ENCODE peak calls at places on chromosome 17, in ten cellular contexts. V is left lung, L is neural crest cell, P is fibroblast of villous mesenchyme, T is D721Med, Z is A673, W is GM12865, U is neural progenitor cell, C is ascending aorta, I is osteocyte. A is an unnamed sample.

GRCh38 chr17:44235583-44235936 is 16.1 kb upstream of the UBTF start:
- DNase-seq in P (no peak), I (no peak), L (no peak), Z (no peak), U (no peak), W (no peak), T (no peak), C (no peak), V (no peak), A (no peak)

GRCh38 chr17:2693561-2694380 is 17.8 kb downstream of the CLUH start:
- DNase-seq in T (no peak), L (no peak), C (no peak), W (no peak), I (peak; percentile 84), Z (no peak), U (no peak), P (no peak), V (peak; percentile 67), A (peak; percentile 28)

GRCh38 chr17:69960755-69961154 is 114.3 kb upstream of the KCNJ16 start:
- DNase-seq in U (no peak), I (no peak), V (no peak), L (no peak), W (no peak), C (no peak), Z (no peak), T (no peak), P (no peak), A (no peak)

GRCh38 chr17:1563786-1564613 is 1.4 kb upstream of the PITPNA start:
- DNase-seq in Z (no peak), W (no peak), U (no peak), P (no peak), L (no peak), V (peak; percentile 77), T (no peak), I (no peak), C (no peak), A (no peak)

GRCh38 chr17:29613371-29613837 is 9.3 kb downstream of the CORO6 start:
- DNase-seq in Z (no peak), W (peak; percentile 88), C (peak; percentile 66), P (peak; percentile 91), T (no peak), I (no peak), U (peak; percentile 96), L (peak; percentile 96), V (peak; percentile 98), A (peak; percentile 89)

GRCh38 chr17:79831367-79832210 is 7.7 kb downstream of the CBX4 start:
- DNase-seq in U (peak; percentile 69), V (peak; percentile 84), I (no peak), Z (no peak), T (no peak), W (no peak), L (peak; percentile 74), C (no peak), P (peak; percentile 50), A (no peak)

GRCh38 chr17:40563371-40564052 is 1.8 kb downstream of the CCR7 start:
- DNase-seq in T (no peak), P (no peak), L (no peak), Z (no peak), U (no peak), W (peak; percentile 87), C (no peak), I (peak; percentile 62), V (no peak), A (peak; percentile 25)

GRCh38 chr17:57043276-57043675 is 41.8 kb upstream of the AKAP1 start:
- DNase-seq in V (no peak), U (no peak), W (no peak), C (no peak), L (no peak), Z (no peak), I (no peak), T (no peak), P (no peak), A (no peak)

GRCh38 chr17:50212121-50212843 is 10.9 kb upstream of the COL1A1 start:
- DNase-seq in P (peak; percentile 99), T (no peak), C (no peak), I (peak; percentile 56), U (no peak), Z (no peak), W (no peak), L (no peak), V (no peak), A (no peak)

GRCh38 chr17:6413073-6413472 is 21.8 kb downstream of the AIPL1 start:
- DNase-seq in V (no peak), P (peak; percentile 50), L (no peak), U (peak; percentile 66), T (peak; percentile 58), I (no peak), Z (peak; percentile 70), C (no peak), W (peak; percentile 32), A (peak; percentile 70)

GRCh38 chr17:31510273-31511175 is 119.0 kb downstream of the RAB11FIP4 start:
- DNase-seq in V (no peak), L (no peak), I (no peak), U (no peak), Z (no peak), P (no peak), W (no peak), C (peak; percentile 33), T (no peak), A (no peak)

GRCh38 chr17:51434434-51435170 is 174.3 kb downstream of the UTP18 start:
- DNase-seq in T (no peak), W (no peak), U (no peak), L (no peak), Z (no peak), P (no peak), I (peak; percentile 19), C (no peak), V (no peak), A (no peak)

GRCh38 chr17:51430581-51430980 is 170.2 kb downstream of the UTP18 start:
- DNase-seq in V (no peak), P (no peak), I (peak; percentile 11), T (no peak), L (no peak), U (no peak), W (no peak), C (no peak), Z (no peak), A (no peak)

GRCh38 chr17:51435171-51435552 is 174.8 kb downstream of the UTP18 start:
- DNase-seq in Z (peak; percentile 7), U (no peak), P (no peak), V (no peak), I (no peak), C (no peak), T (no peak), W (no peak), L (no peak), A (no peak)

GRCh38 chr17:51439395-51440229 is 179.3 kb downstream of the UTP18 start:
- DNase-seq in C (no peak), Z (peak; percentile 31), T (no peak), L (no peak), I (peak; percentile 64), P (no peak), V (no peak), W (no peak), U (no peak), A (no peak)

DNA sequence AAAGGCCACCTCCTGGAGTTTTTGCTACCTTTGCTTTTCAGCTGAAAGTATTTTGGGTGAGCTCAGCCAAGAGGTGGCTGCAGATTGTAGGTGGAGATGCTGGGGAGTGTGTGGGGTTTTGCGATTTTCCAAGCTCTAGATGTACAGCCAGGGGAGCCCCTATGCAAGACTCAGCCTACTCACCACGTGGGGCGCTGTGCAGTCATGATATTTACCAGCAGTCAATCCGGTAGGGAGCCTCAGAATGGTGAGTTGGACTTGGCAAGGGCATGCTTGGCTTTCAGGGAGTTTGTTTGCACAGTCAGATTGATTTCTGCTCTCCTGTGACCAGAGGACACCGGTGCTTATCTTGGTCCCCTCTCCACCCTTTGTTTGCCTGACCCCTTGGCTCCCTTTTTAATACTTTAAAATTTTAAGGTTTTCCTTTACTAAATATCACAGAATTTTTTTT is 175.3 kb downstream of the UTP18 start:
- DNase-seq in U (peak; percentile 78), V (no peak), T (no peak), L (peak; percentile 53), W (peak; percentile 52), Z (peak; percentile 71), I (peak; percentile 66), C (no peak), P (no peak), A (peak; percentile 29)
- TF ChIP-seq CTCF in U (peak; percentile 70), V (peak; percentile 14), T (peak; percentile 80), L (peak; percentile 62), W (peak; percentile 52), Z (peak; percentile 73), I (peak; percentile 19), C (no peak), P (no peak), A (peak; percentile 60)

GRCh38 chr17:18143044-18143936 is 34.7 kb downstream of the MYO15A start:
- DNase-seq in L (peak; percentile 24), T (no peak), W (peak; percentile 33), U (peak; percentile 81), Z (peak; percentile 54), V (no peak), C (no peak), P (peak; percentile 12), I (no peak), A (no peak)
- TF ChIP-seq CTCF in L (peak; percentile 46), T (peak; percentile 16), W (peak; percentile 53), U (peak; percentile 66), Z (peak; percentile 67), V (no peak), C (no peak), P (peak; percentile 56), I (peak; percentile 31), A (peak; percentile 33)

GRCh38 chr17:48571024-48571818 is 6.9 kb downstream of the HOXB4 start:
- DNase-seq in C (no peak), I (no peak), V (no peak), L (no peak), Z (no peak), W (no peak), U (no peak), P (no peak), T (no peak), A (no peak)

GRCh38 chr17:48570325-48571023 is 7.7 kb downstream of the HOXB4 start:
- DNase-seq in V (no peak), L (no peak), T (no peak), C (no peak), P (no peak), I (no peak), Z (no peak), U (no peak), W (no peak), A (no peak)

GRCh38 chr17:48567646-48568354 is 10.3 kb downstream of the HOXB4 start:
- DNase-seq in W (no peak), P (no peak), C (no peak), L (no peak), U (no peak), T (no peak), Z (no peak), V (no peak), I (no peak), A (no peak)

GRCh38 chr17:48568499-48569259 is 9.5 kb downstream of the HOXB4 start:
- DNase-seq in W (no peak), U (no peak), Z (peak; percentile 52), I (no peak), V (no peak), T (no peak), C (no peak), P (no peak), L (no peak), A (no peak)

GRCh38 chr17:48569676-48570324 is 8.3 kb downstream of the HOXB4 start:
- DNase-seq in L (no peak), I (no peak), Z (no peak), V (no peak), C (no peak), W (no peak), P (no peak), U (no peak), T (no peak), A (no peak)
- TF ChIP-seq CTCF in L (peak; percentile 36), I (no peak), Z (no peak), V (no peak), C (no peak), W (no peak), P (no peak), U (no peak), T (no peak), A (no peak)

GRCh38 chr17:77957869-77958715 is at the start of gene TNRC6C:
- DNase-seq in T (peak; percentile 96), L (peak; percentile 98), C (peak; percentile 99), U (peak; percentile 100), I (peak; percentile 100), Z (peak; percentile 99), V (peak; percentile 99), W (peak; percentile 98), P (peak; percentile 99), A (peak; percentile 99)
- TF ChIP-seq CTCF in T (no peak), L (no peak), C (no peak), U (peak; percentile 46), I (no peak), Z (no peak), V (no peak), W (no peak), P (no peak), A (no peak)

A was measured in GM13977.